ENCODE peak calls at places on chromosome 14, in seven cellular contexts. G is nephron progenitor cell, H is GM12864, Z is fibroblast of the aortic adventitia, Y is WERI-Rb-1, C is AG04450, W is GM23338. P is an unnamed sample.

GRCh38 chr14:55814873-55815272 is 234.9 kb downstream of the KTN1 start:
- DNase-seq in W (no peak), H (no peak), Y (no peak), C (no peak), Z (no peak), G (no peak), P (no peak)

GRCh38 chr14:23071975-23072539 is 14.7 kb upstream of the CDH24 start:
- DNase-seq in Y (no peak), W (peak; percentile 62), H (no peak), C (no peak), G (no peak), Z (no peak), P (no peak)

GRCh38 chr14:52146504-52146903 is 77.6 kb upstream of the NID2 start:
- DNase-seq in C (no peak), H (no peak), Y (no peak), G (no peak), Z (peak; percentile 40), W (no peak), P (no peak)

GRCh38 chr14:92601757-92602417 is 88.3 kb downstream of the RIN3 start:
- DNase-seq in Y (no peak), H (no peak), C (no peak), Z (no peak), G (no peak), W (no peak), P (no peak)

GRCh38 chr14:22598896-22599244 is 770 bp downstream of the ABHD4 start:
- DNase-seq in W (peak; percentile 73), Y (peak; percentile 19), Z (peak; percentile 73), G (no peak), H (no peak), C (no peak), P (peak; percentile 59)

GRCh38 chr14:92551066-92551841 is 37.7 kb downstream of the RIN3 start:
- DNase-seq in W (no peak), C (no peak), G (no peak), Z (no peak), H (peak; percentile 62), Y (no peak), P (peak; percentile 60)

GRCh38 chr14:59208224-59208814 is 19.9 kb downstream of the DAAM1 start:
- DNase-seq in Y (no peak), C (no peak), W (no peak), Z (peak; percentile 42), G (no peak), H (no peak), P (no peak)

GRCh38 chr14:65840786-65841185 is 428.3 kb downstream of the FUT8 start:
- DNase-seq in G (no peak), H (no peak), C (no peak), W (no peak), Y (no peak), Z (peak; percentile 61), P (no peak)

GRCh38 chr14:52325126-52325525 is 11.0 kb downstream of the PTGER2 start:
- DNase-seq in G (no peak), H (peak; percentile 81), Y (no peak), C (no peak), Z (no peak), W (no peak), P (peak; percentile 76)

GRCh38 chr14:92176476-92176875 is 54.7 kb downstream of the CPSF2 start:
- DNase-seq in Z (no peak), W (no peak), C (no peak), G (no peak), H (no peak), Y (no peak), P (no peak)

GRCh38 chr14:89137514-89138163 is 279.4 kb downstream of the FOXN3 start:
- DNase-seq in G (no peak), Y (no peak), Z (peak; percentile 95), W (no peak), H (no peak), C (peak; percentile 71), P (no peak)

GRCh38 chr14:81401420-81402122 is 1.4 kb upstream of the STON2 start:
- DNase-seq in W (no peak), C (peak; percentile 6), Z (peak; percentile 94), Y (no peak), G (no peak), H (no peak), P (no peak)

GRCh38 chr14:100536141-100536540 is 51.1 kb downstream of the BEGAIN start:
- DNase-seq in Z (no peak), C (no peak), Y (peak; percentile 5), H (no peak), G (peak; percentile 3), W (no peak), P (peak; percentile 7)

GRCh38 chr14:78593949-78594348 is 423.8 kb downstream of the NRXN3 start:
- DNase-seq in G (no peak), H (no peak), W (no peak), Y (no peak), C (no peak), Z (no peak), P (no peak)

GRCh38 chr14:78598046-78598652 is 428.0 kb downstream of the NRXN3 start:
- DNase-seq in Y (peak; percentile 71), C (no peak), G (peak; percentile 72), Z (peak; percentile 69), W (peak; percentile 89), H (peak; percentile 7), P (peak; percentile 66)

GRCh38 chr14:78595797-78596196 is 425.6 kb downstream of the NRXN3 start:
- DNase-seq in C (no peak), H (no peak), G (peak; percentile 13), Z (no peak), W (peak; percentile 52), Y (peak; percentile 68), P (no peak)
- TF ChIP-seq CTCF in C (no peak), H (peak; percentile 33), G (peak; percentile 22), Z (peak; percentile 29), W (peak; percentile 72), Y (peak; percentile 74), P (no peak)

GRCh38 chr14:95415993-95416392 is 96.3 kb upstream of the CLMN start:
- DNase-seq in W (no peak), H (no peak), G (no peak), C (no peak), Y (no peak), Z (no peak), P (no peak)

GRCh38 chr14:95419569-95419968 is 96.9 kb downstream of the SYNE3 start:
- DNase-seq in H (no peak), C (no peak), Y (no peak), G (no peak), W (no peak), Z (no peak), P (no peak)

GRCh38 chr14:95413289-95414215 is 93.8 kb upstream of the CLMN start:
- DNase-seq in Y (no peak), W (no peak), G (peak; percentile 28), C (no peak), H (no peak), Z (no peak), P (no peak)

GRCh38 chr14:95418858-95419257 is 97.6 kb downstream of the SYNE3 start:
- DNase-seq in C (no peak), Z (no peak), G (no peak), H (no peak), Y (no peak), W (no peak), P (no peak)

GRCh38 chr14:95417492-95417891 is 97.8 kb upstream of the CLMN start:
- DNase-seq in Y (no peak), W (no peak), H (no peak), C (no peak), G (no peak), Z (no peak), P (no peak)
- TF ChIP-seq CTCF in Y (no peak), W (no peak), H (no peak), C (no peak), G (no peak), Z (no peak), P (no peak)

GRCh38 chr14:94029671-94030203 is 3.6 kb downstream of the OTUB2 start:
- DNase-seq in W (no peak), C (no peak), G (no peak), Z (no peak), Y (no peak), H (no peak), P (no peak)

GRCh38 chr14:94029250-94029649 is 3.1 kb downstream of the OTUB2 start:
- DNase-seq in C (no peak), Z (no peak), Y (no peak), W (no peak), H (no peak), G (no peak), P (no peak)

GRCh38 chr14:94031161-94031875 is 5.2 kb downstream of the OTUB2 start:
- DNase-seq in Y (no peak), H (no peak), W (no peak), G (no peak), C (no peak), Z (no peak), P (no peak)

GRCh38 chr14:94031880-94032279 is 5.7 kb downstream of the OTUB2 start:
- DNase-seq in Z (no peak), H (no peak), W (no peak), C (no peak), Y (no peak), G (no peak), P (no peak)

GRCh38 chr14:94030571-94030970 is 4.4 kb downstream of the OTUB2 start:
- DNase-seq in Z (no peak), W (no peak), G (no peak), H (no peak), C (no peak), Y (no peak), P (no peak)
- TF ChIP-seq CTCF in Z (no peak), W (no peak), G (no peak), H (no peak), C (no peak), Y (no peak), P (no peak)

DNA sequence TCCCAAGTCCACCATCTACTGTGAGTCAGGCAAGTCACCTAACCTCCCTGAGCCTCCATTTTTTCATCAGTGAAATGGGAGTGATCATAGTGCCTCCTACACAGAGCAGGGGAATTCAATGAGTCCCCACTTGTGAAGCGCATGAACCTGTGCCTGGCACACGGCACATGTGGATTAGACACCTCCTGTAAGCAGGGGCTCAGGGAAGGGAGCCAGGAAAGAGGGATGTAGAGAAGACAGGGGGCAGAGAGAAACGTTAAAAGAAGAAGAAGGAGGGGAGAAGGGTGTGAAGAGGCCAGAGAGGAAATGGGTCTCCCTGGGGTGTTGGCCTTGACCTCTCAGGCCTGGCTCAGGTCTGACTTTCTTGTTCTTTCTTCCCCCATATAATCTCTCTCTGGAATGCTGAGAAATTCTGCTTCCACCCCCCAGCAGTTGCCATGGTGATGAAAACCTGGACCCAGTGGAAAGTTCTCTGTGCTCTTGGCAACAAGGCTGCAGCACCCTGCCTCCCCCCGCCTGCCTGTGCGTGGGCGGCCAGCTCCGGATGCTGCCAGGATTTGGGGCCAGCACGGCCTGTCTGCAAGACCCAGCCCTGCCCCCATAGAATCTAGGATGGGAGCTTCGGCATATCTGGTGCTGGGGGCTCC is 94.5 kb downstream of the CALM1 start:
- DNase-seq in W (no peak), Z (peak; percentile 82), H (no peak), C (peak; percentile 6), G (no peak), Y (no peak), P (no peak)
- TF ChIP-seq CTCF in W (no peak), Z (no peak), H (no peak), C (no peak), G (no peak), Y (no peak), P (no peak)